ENCODE peak calls at places on chromosomes 7 and 10, in ten cellular contexts. J, O, Z, P, X, G, Q, M, R and L are unnamed samples.

GRCh38 chr7:42348627-42349026 is 111.6 kb upstream of the GLI3 start:
- DNase-seq in Q (no peak), X (no peak), G (no peak), R (no peak), P (no peak), O (no peak), Z (no peak), M (no peak), J (no peak), L (no peak)

GRCh38 chr10:113047963-113048781 is 98.1 kb downstream of the TCF7L2 start:
- DNase-seq in X (no peak), Z (no peak), Q (no peak), O (no peak), R (no peak), P (no peak), J (no peak), M (no peak), G (no peak), L (peak)

GRCh38 chr10:6020806-6021205 is 41.4 kb downstream of the IL2RA start:
- DNase-seq in X (no peak), G (no peak), J (no peak), Q (no peak), M (no peak), R (peak), P (peak), O (no peak), Z (no peak), L (no peak)

GRCh38 chr7:27364344-27364758 is 121.7 kb downstream of the EVX1 start:
- DNase-seq in P (peak), J (no peak), R (peak), M (no peak), O (no peak), Q (no peak), X (no peak), G (no peak), Z (peak), L (peak)

GRCh38 chr7:28149291-28150101 is 31.1 kb downstream of the JAZF1 start:
- DNase-seq in Q (no peak), J (peak), M (no peak), O (peak), Z (no peak), X (no peak), G (no peak), R (no peak), P (no peak), L (no peak)

GRCh38 chr10:67785098-67785497 is 52.9 kb downstream of the DNAJC12 start:
- DNase-seq in Z (no peak), X (no peak), M (no peak), O (no peak), G (no peak), R (no peak), P (no peak), J (no peak), Q (no peak), L (no peak)

GRCh38 chr10:15879058-15879457 is 18.8 kb upstream of the MINDY3 start:
- DNase-seq in J (no peak), G (no peak), O (no peak), M (no peak), Z (no peak), P (peak), R (peak), Q (no peak), X (no peak), L (no peak)

GRCh38 chr7:48244902-48245301 is 73.6 kb downstream of the ABCA13 start:
- DNase-seq in P (peak), X (no peak), R (peak), O (peak), M (no peak), J (no peak), Q (no peak), G (no peak), Z (no peak), L (no peak)

GRCh38 chr10:62858364-62858763 is 42.2 kb upstream of the EGR2 start:
- DNase-seq in G (no peak), P (peak), M (no peak), R (no peak), X (no peak), Z (no peak), J (no peak), O (no peak), Q (peak), L (no peak)

GRCh38 chr7:42315631-42316030 is 78.6 kb upstream of the GLI3 start:
- DNase-seq in M (no peak), Z (no peak), O (no peak), G (no peak), Q (no peak), X (no peak), J (no peak), P (peak), R (peak), L (no peak)

GRCh38 chr10:77006836-77007511 is 630.6 kb downstream of the KCNMA1 start:
- DNase-seq in M (no peak), Q (no peak), J (no peak), G (no peak), P (no peak), O (no peak), X (no peak), Z (no peak), R (no peak), L (no peak)

GRCh38 chr7:32043688-32044087 is 26.5 kb downstream of the PDE1C start:
- DNase-seq in P (peak), G (no peak), O (peak), R (peak), J (no peak), X (no peak), Q (no peak), M (no peak), Z (no peak), L (no peak)

GRCh38 chr7:27419581-27420177 is 177.1 kb downstream of the EVX1 start:
- DNase-seq in O (peak), Q (no peak), X (no peak), M (no peak), G (no peak), P (no peak), R (peak), Z (no peak), J (no peak), L (no peak)

GRCh38 chr10:116985611-116986010 is 19.4 kb downstream of the SHTN1 start:
- DNase-seq in Q (no peak), P (peak), O (no peak), R (no peak), G (no peak), X (no peak), M (no peak), Z (no peak), J (no peak), L (no peak)

GRCh38 chr10:68082815-68083395 is 7.8 kb upstream of the HERC4 start:
- DNase-seq in R (no peak), X (no peak), O (no peak), Q (no peak), J (no peak), Z (no peak), G (no peak), M (no peak), P (peak), L (peak)

GRCh38 chr7:26705567-26705966 is 158.8 kb downstream of the SKAP2 start:
- DNase-seq in J (no peak), X (no peak), Q (no peak), Z (no peak), G (no peak), O (peak), M (no peak), P (peak), R (peak), L (peak)

GRCh38 chr10:132696204-132696603 is 89.7 kb downstream of the NKX6-2 start:
- DNase-seq in M (peak), R (no peak), O (no peak), P (no peak), Q (peak), X (no peak), J (no peak), G (no peak), Z (no peak), L (no peak)

GRCh38 chr10:71080381-71081228 is 131.8 kb upstream of the UNC5B start:
- DNase-seq in R (no peak), M (peak), G (peak), J (no peak), Z (no peak), O (no peak), P (no peak), X (no peak), Q (no peak), L (no peak)

GRCh38 chr7:21948364-21948763 is 2.7 kb upstream of the CDCA7L start:
- DNase-seq in Q (no peak), R (no peak), O (no peak), M (no peak), J (no peak), Z (no peak), G (no peak), P (no peak), X (no peak), L (no peak)

GRCh38 chr10:49600046-49600445 is 10.1 kb upstream of the SLC18A3 start:
- DNase-seq in M (no peak), Q (no peak), O (no peak), P (no peak), J (no peak), R (no peak), X (no peak), Z (no peak), G (no peak), L (no peak)

GRCh38 chr7:107948645-107949442 is 54.1 kb downstream of the LAMB1 start:
- DNase-seq in O (peak), P (peak), R (peak), J (no peak), X (no peak), Q (no peak), M (no peak), G (no peak), Z (no peak), L (no peak)

GRCh38 chr7:116357776-116358670 is 141.5 kb upstream of the CAV2 start:
- DNase-seq in Z (no peak), Q (no peak), G (no peak), R (no peak), O (no peak), X (no peak), P (peak), J (no peak), M (no peak), L (no peak)

GRCh38 chr7:88927-89921 is 103.1 kb upstream of the FAM20C start:
- DNase-seq in Q (peak), O (peak), M (peak), G (no peak), R (peak), Z (peak), P (peak), X (no peak), J (no peak), L (no peak)

GRCh38 chr7:24717694-24718320 is 39.5 kb downstream of the GSDME start:
- DNase-seq in J (no peak), Q (no peak), O (no peak), Z (no peak), R (no peak), G (no peak), X (no peak), M (no peak), P (no peak), L (no peak)

GRCh38 chr7:34354906-34355305 is 303.1 kb upstream of the NPSR1 start:
- DNase-seq in R (peak), Z (no peak), M (no peak), O (no peak), X (no peak), G (no peak), J (no peak), Q (no peak), P (peak), L (peak)

GRCh38 chr10:99435986-99436633 is 5.7 kb upstream of the GOT1 start:
- DNase-seq in Q (no peak), M (no peak), P (peak), X (no peak), J (no peak), Z (no peak), G (no peak), O (peak), R (peak), L (peak)

GRCh38 chr10:13939391-13939790 is 352.6 kb downstream of the PRPF18 start:
- DNase-seq in X (no peak), P (no peak), O (no peak), M (no peak), G (no peak), Z (no peak), Q (no peak), R (no peak), J (no peak), L (no peak)

GRCh38 chr10:89454561-89455347 is 40.4 kb downstream of the IFIT5 start:
- DNase-seq in Z (no peak), P (no peak), G (no peak), J (no peak), M (no peak), O (no peak), Q (no peak), X (no peak), R (no peak), L (no peak)

GRCh38 chr10:58152698-58153263 is 114.9 kb downstream of the IPMK start:
- DNase-seq in Z (no peak), Q (no peak), X (no peak), M (no peak), O (peak), J (no peak), R (peak), P (peak), G (no peak), L (peak)

GRCh38 chr7:8637322-8637721 is 203.9 kb downstream of the NXPH1 start:
- DNase-seq in J (no peak), M (no peak), P (no peak), Q (no peak), X (no peak), R (no peak), G (no peak), O (no peak), Z (no peak), L (no peak)

GRCh38 chr10:23965880-23966279 is 243.1 kb upstream of the KIAA1217 start:
- DNase-seq in J (no peak), M (no peak), Q (no peak), P (no peak), X (no peak), O (no peak), R (no peak), G (no peak), Z (no peak), L (no peak)

GRCh38 chr7:21526007-21526406 is 16.8 kb upstream of the DNAH11 start:
- DNase-seq in O (no peak), Q (no peak), R (no peak), M (no peak), G (no peak), X (no peak), J (no peak), Z (no peak), P (peak), L (no peak)

GRCh38 chr10:66349726-66350125 is 576.1 kb upstream of the LRRTM3 start:
- DNase-seq in M (no peak), R (peak), X (no peak), Z (no peak), O (no peak), P (peak), J (no peak), G (no peak), Q (no peak), L (no peak)

GRCh38 chr7:120043250-120043649 is 229.7 kb upstream of the KCND2 start:
- DNase-seq in P (peak), Q (no peak), Z (no peak), J (no peak), M (no peak), O (no peak), G (no peak), R (no peak), X (no peak), L (no peak)

GRCh38 chr10:69961864-69962745 is 90.5 kb upstream of the MACROH2A2 start:
- DNase-seq in Q (no peak), J (no peak), X (no peak), G (no peak), O (no peak), R (no peak), Z (no peak), M (no peak), P (no peak), L (no peak)

GRCh38 chr10:128629111-128630096 is 503.2 kb upstream of the MKI67 start:
- DNase-seq in Q (no peak), M (no peak), P (no peak), J (no peak), O (peak), X (no peak), Z (no peak), R (peak), G (no peak), L (no peak)

GRCh38 chr7:139887895-139888518 is 58.9 kb downstream of the TBXAS1 start:
- DNase-seq in Z (no peak), M (peak), Q (no peak), P (no peak), O (no peak), J (no peak), X (no peak), R (no peak), G (no peak), L (no peak)

GRCh38 chr10:100723769-100724530 is 21.4 kb upstream of the PAX2 start:
- DNase-seq in X (no peak), Z (no peak), G (no peak), R (no peak), J (no peak), M (no peak), Q (peak), O (no peak), P (no peak), L (no peak)

GRCh38 chr7:92641921-92642511 is 51.8 kb upstream of the FAM133B start:
- DNase-seq in G (no peak), Q (no peak), J (no peak), R (peak), P (peak), O (no peak), M (no peak), Z (no peak), X (no peak), L (no peak)